ENCODE peak calls at places on chromosomes 4 and X, in six cellular contexts. L is GM12878, X is H1, P is IMR-90, E is K562, O is HepG2. N is an unnamed sample.

GRCh38 chrX:110402091-110402854 is 43.6 kb downstream of the RTL9 start:
- DNase-seq in X (no peak), P (peak; percentile 74), L (no peak), O (no peak), E (peak; percentile 53), N (no peak)

GRCh38 chr4:71827811-71828210 is 43.9 kb upstream of the GC start:
- DNase-seq in O (no peak), X (no peak), E (no peak), P (no peak), L (no peak), N (no peak)

GRCh38 chrX:17802756-17803155 is 58.3 kb downstream of the RAI2 start:
- DNase-seq in L (no peak), P (no peak), X (no peak), E (no peak), O (no peak), N (no peak)

GRCh38 chr4:1504786-1505500 is 98.7 kb upstream of the NKX1-1 start:
- DNase-seq in P (no peak), L (no peak), X (no peak), E (no peak), O (no peak), N (peak; percentile 17)

GRCh38 chr4:87270144-87270543 is 49.7 kb upstream of the KLHL8 start:
- DNase-seq in L (no peak), X (peak; percentile 9), E (peak; percentile 16), O (peak; percentile 62), P (peak; percentile 52), N (peak; percentile 39)

GRCh38 chr4:143207555-143207954 is 22.8 kb downstream of the USP38 start:
- DNase-seq in L (no peak), O (peak; percentile 20), X (no peak), P (peak; percentile 50), E (peak; percentile 15), N (peak; percentile 15)

GRCh38 chr4:113222006-113222405 is 172.6 kb downstream of the ANK2 start:
- DNase-seq in O (no peak), X (no peak), L (no peak), P (peak; percentile 14), E (no peak), N (no peak)

GRCh38 chrX:103211012-103211715 is 3.7 kb upstream of the BEX4 start:
- DNase-seq in P (peak; percentile 34), L (no peak), X (no peak), O (peak; percentile 25), E (no peak), N (peak; percentile 60)

GRCh38 chr4:179836179-179837075 is 2394.2 kb upstream of the AGA start:
- DNase-seq in O (no peak), P (peak; percentile 54), X (no peak), E (no peak), L (no peak), N (no peak)

GRCh38 chr4:151865327-151865726 is 104.5 kb upstream of the GATB start:
- DNase-seq in O (no peak), X (no peak), P (no peak), L (no peak), E (no peak), N (peak; percentile 12)

GRCh38 chr4:107391009-107391629 is 328.9 kb downstream of the PAPSS1 start:
- DNase-seq in P (no peak), L (no peak), X (no peak), E (no peak), O (no peak), N (no peak)

DNA sequence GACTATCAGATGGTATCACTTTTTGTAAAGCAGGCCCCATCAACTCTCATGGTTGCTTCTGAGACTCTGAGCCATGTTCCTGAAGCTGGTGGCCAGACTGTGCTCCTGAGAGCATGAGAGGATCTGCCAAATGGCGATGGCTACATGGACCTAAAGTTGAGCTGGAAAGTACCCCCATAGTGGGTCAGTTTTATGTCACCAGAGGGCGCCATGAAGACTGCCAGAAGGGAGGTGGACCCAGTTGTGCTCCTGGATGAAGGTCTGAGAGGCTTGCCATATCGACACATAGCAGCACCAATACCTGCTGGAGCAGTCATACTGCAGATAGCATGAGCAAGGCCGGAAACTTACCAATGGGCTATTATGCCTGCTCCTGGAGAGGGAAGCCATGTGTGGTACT is 105.7 kb downstream of the SLITRK2 start:
- DNase-seq in L (no peak), E (no peak), X (peak; percentile 0), P (no peak), O (no peak), N (no peak)
- TF ChIP-seq USF2 in L (no peak), E (no peak), X (no peak), P (no peak), O (no peak), N (no peak)

GRCh38 chr4:106142616-106143015 is 173.4 kb downstream of the TBCK start:
- DNase-seq in O (no peak), P (no peak), X (no peak), L (no peak), E (no peak), N (no peak)
- H2AFZ ChIP-seq in O (no peak overlapping the region), P (no peak overlapping the region), X (no peak overlapping the region), L (no peak overlapping the region), E (no peak overlapping the region), N (no peak overlapping the region)

DNA sequence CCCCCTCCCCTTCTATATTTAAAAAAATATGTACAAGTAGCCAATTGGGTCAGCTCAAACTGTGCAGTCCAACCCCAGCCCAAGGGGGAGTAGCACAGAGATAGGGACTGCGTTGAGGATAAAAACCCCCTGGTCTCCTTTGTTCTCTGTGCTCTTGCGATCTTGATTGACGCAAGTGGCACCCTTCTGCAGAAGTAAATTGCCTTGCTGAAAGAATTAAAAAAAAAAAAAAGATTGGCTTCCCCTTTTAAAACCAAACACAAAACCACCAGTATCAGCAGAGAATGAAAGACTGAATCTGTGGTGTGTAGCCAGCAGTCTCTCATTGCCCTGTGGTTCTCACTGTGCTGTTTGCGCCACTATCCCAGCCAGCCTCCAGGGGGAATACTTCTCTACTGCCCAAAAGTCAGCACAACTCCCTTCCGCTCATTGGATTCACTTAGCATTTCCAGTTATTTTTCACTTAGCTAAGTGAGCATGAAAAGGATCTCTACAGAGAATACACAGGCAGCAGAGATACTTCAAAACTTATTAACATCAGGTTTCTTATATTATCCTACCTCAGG is 29.7 kb downstream of the MANBA start:
- DNase-seq in O (peak; percentile 33), L (no peak), P (no peak), E (no peak), X (no peak), N (no peak)
- TF ChIP-seq CTCF in O (peak; percentile 43), L (no peak), P (peak; percentile 4), E (peak; percentile 49), X (peak; percentile 79), N (peak; percentile 10)

GRCh38 chr4:32206756-32207155 is 1486.6 kb downstream of the PCDH7 start:
- DNase-seq in O (no peak), P (no peak), L (no peak), E (no peak), X (no peak), N (no peak)

GRCh38 chr4:32203340-32203739 is 1483.2 kb downstream of the PCDH7 start:
- DNase-seq in L (no peak), E (no peak), X (no peak), O (no peak), P (no peak), N (no peak)

GRCh38 chr4:32207456-32207855 is 1487.3 kb downstream of the PCDH7 start:
- DNase-seq in P (no peak), E (no peak), O (no peak), L (no peak), X (no peak), N (no peak)
- TF ChIP-seq USF2 in P (no peak), E (no peak), O (no peak), L (no peak), X (no peak), N (no peak)

GRCh38 chrX:12951590-12951965 is 23.3 kb upstream of the TMSB4X start:
- DNase-seq in P (no peak), E (no peak), O (no peak), X (no peak), L (no peak), N (no peak)

GRCh38 chrX:12949205-12949926 is 25.5 kb upstream of the TMSB4X start:
- DNase-seq in X (no peak), P (peak; percentile 41), E (no peak), O (no peak), L (peak; percentile 45), N (no peak)

GRCh38 chrX:12948495-12948894 is 26.4 kb upstream of the TMSB4X start:
- DNase-seq in E (no peak), L (no peak), O (no peak), P (no peak), X (no peak), N (no peak)

GRCh38 chrX:12950851-12951589 is 23.9 kb upstream of the TMSB4X start:
- DNase-seq in E (peak; percentile 69), L (peak; percentile 73), O (peak; percentile 26), X (no peak), P (no peak), N (peak; percentile 39)

DNA sequence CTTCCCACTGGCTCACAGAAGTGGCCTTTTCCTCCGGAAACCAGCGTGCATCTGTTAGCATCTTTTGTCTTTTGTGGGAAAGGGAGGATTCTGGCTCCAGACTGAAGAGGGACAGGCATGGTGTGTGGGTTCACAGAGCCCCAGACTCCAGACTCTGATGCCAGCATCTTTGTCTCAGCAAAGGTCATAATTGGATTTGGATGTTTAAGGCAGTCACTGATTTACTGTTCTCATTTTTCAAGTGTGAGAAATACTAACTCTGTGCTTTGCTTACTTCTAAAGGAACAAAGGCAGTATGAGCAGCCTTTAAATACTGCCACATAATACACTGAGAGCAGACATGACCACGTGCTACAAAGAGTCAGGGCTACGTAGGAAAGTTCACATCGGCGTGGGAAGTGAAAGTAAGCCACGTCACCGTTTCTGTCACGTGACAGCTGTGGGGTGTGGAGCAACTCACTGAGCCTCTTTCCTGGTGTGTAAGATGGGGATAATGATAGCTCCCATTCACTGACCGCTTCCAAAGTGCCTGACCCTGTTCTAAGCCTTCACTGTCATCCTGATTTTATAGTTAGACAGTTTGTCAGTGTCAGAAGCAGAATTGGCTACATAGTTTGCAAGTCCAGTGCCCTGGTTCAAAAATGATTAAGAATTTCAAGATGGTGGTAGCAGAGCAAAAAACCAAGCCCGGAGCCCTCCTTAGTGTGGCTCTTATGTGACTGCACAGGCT is 24.8 kb upstream of the TMSB4X start:
- DNase-seq in X (no peak), P (peak; percentile 92), E (peak; percentile 65), L (peak; percentile 99), O (no peak), N (no peak)
- H2AFZ ChIP-seq in X (no peak overlapping the region), P (peak overlapping the region; percentile 60), E (peak overlapping the region; percentile 94), L (no peak overlapping the region), O (no peak overlapping the region), N (peak overlapping the region; percentile 74)

DNA sequence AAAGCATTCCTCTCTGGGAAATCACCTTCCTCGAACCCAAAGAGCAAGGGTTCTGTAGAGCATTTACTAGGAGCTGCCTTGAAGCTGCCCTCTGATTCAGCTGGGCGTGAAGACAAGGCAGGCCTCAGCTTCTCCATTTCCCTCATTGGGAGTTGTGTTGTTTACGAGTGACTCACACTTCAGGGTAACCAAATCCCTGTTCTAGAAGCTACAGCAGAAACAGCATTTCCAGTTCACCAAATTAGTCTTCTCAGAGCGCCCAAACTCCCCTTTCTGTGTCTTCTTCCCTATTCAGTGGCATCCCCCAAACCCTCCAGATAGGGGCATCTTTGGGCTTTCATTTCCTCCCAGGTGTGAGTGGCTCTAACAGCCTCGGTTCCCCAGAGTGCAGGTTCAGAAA is 858 bp upstream of the XPNPEP2 start:
- DNase-seq in L (no peak), P (peak; percentile 65), E (no peak), O (no peak), X (no peak), N (no peak)
- TF ChIP-seq CTCF in L (peak; percentile 15), P (no peak), E (no peak), O (no peak), X (no peak), N (no peak)